ENCODE peak calls at places on chromosomes 16 and 17, in six cellular contexts. Q is iPS DF 6.9, L is endothelial cell of umbilical vein, W is brain microvascular endothelial cell, G is WERI-Rb-1, J is mammary epithelial cell. S is an unnamed sample.

GRCh38 chr17:79331492-79331891 is 256.9 kb downstream of the ENGASE start:
- DNase-seq in W (no peak), J (peak), Q (no peak), L (no peak), G (no peak), S (no peak)

GRCh38 chr16:77723108-77723514 is 797 bp downstream of the NUDT7 start:
- DNase-seq in J (peak), Q (no peak), L (peak), W (no peak), G (no peak), S (no peak)

GRCh38 chr16:68408967-68409366 is 39.3 kb downstream of the SMPD3 start:
- DNase-seq in Q (no peak), L (no peak), W (no peak), J (no peak), G (no peak), S (no peak)

GRCh38 chr17:65564793-65565192 is 3.3 kb upstream of the AXIN2 start:
- DNase-seq in W (no peak), G (peak), Q (no peak), J (no peak), L (no peak), S (no peak)

GRCh38 chr17:50903604-50904521 is 37.7 kb upstream of the TOB1 start:
- DNase-seq in L (no peak), Q (no peak), G (no peak), J (peak), W (no peak), S (no peak)

GRCh38 chr17:73891001-73891400 is 246.8 kb upstream of the SDK2 start:
- DNase-seq in W (no peak), G (no peak), L (no peak), Q (no peak), J (no peak), S (no peak)

GRCh38 chr17:66830451-66830850 is 4.5 kb upstream of the CACNG5 start:
- DNase-seq in G (peak), J (no peak), L (no peak), Q (no peak), W (no peak), S (no peak)

GRCh38 chr16:1678500-1679098 is 520 bp downstream of the JPT2 start:
- DNase-seq in G (peak), L (peak), W (peak), Q (no peak), J (peak), S (no peak)

GRCh38 chr17:5422505-5422904 is 2.5 kb downstream of the RPAIN start:
- DNase-seq in J (peak), W (peak), G (no peak), L (no peak), Q (no peak), S (no peak)

GRCh38 chr16:12565423-12565822 is 238.3 kb downstream of the CPPED1 start:
- DNase-seq in Q (no peak), J (no peak), G (no peak), W (no peak), L (no peak), S (no peak)

GRCh38 chr17:69375229-69375628 is 39.3 kb upstream of the MAP2K6 start:
- DNase-seq in L (no peak), Q (no peak), J (no peak), W (no peak), G (no peak), S (no peak)

GRCh38 chr16:52271088-52271487 is 275.9 kb downstream of the TOX3 start:
- DNase-seq in W (no peak), Q (no peak), G (no peak), J (no peak), L (no peak), S (no peak)

GRCh38 chr17:69473801-69474170 is 59.3 kb downstream of the MAP2K6 start:
- DNase-seq in Q (no peak), J (peak), G (no peak), W (no peak), L (no peak), S (no peak)

GRCh38 chr17:75610103-75610984 is 22.7 kb downstream of the MYO15B start:
- DNase-seq in L (no peak), Q (no peak), J (no peak), W (no peak), G (no peak), S (no peak)

GRCh38 chr17:66301864-66302741 is at the start of gene PRKCA:
- DNase-seq in L (peak), J (peak), Q (no peak), W (peak), G (peak), S (peak)

DNA sequence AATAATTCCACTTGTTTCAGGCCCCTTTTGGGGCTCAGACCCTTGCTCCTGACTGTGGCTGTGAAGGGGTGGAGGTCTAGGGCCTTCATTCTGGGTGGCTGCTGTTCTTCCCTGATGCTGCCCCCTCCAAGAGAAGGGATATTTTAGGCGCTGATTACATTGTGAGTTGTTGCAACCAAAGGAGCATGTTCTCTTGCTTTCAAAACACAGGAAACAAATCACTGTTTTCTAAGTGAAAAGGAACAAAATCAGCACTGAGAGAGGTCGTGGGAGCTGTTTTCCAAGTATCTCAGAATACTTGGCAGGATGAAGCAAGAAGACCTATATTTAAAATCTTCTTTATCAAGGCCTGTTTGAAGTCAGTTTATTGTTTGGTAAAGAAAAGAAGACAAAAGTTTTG is 25.3 kb upstream of the SEC14L1 start:
- DNase-seq in Q (no peak), W (no peak), L (peak), G (no peak), J (no peak), S (no peak)
- H3K27ac ChIP-seq in Q (no peak), W (no peak), L (peak), G (no peak), J (no peak), S (peak)

DNA sequence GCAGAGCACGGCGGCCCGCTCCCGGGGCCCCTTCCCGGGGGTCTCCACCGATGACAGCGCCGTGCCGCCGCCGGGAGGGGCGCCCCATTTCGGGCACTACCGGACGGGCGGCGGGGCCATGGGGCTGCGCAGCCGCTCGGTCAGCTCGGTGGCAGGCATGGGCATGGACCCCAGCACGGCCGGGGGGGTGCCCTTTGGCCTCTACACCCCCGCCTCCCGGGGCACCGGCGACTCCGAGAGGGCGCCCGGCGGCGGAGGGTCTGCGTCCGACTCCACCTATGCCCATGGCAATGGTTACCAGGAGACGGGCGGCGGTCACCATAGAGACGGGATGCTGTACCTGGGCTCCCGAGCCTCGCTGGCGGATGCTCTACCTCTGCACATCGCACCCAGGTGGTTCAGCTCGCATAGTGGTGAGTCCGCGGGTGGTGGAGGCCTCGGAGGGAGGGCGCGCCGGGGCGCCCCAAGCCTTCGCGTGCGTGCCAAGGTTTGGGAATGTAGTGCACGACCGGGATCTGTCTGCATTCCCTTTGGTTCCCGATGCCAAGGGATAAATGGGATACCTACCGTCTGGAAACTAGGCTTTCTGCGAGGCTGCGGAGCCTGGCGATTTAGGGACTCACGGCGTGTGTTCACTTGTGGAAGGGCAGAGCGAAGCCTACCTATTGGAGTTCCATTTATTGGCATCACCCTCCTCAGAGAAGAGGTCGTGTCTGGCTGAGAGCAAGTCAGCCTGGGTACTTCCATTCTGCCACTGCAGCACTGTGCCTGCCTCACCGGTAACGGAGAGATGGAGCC is 1.1 kb downstream of the ZNRF1 start:
- DNase-seq in L (peak), Q (no peak), G (peak), J (peak), W (no peak), S (peak)
- H3K27ac ChIP-seq in L (peak), Q (no peak), G (peak), J (peak), W (peak), S (peak)

GRCh38 chr17:27578718-27579085 is 52.3 kb upstream of the LGALS9 start:
- DNase-seq in W (no peak), L (no peak), Q (no peak), J (peak), G (no peak), S (no peak)
- H3K27ac ChIP-seq in W (peak), L (peak), Q (no peak), J (no peak), G (peak), S (no peak)

GRCh38 chr17:47376247-47376646 is 52.5 kb downstream of the EFCAB13 start:
- DNase-seq in L (no peak), Q (no peak), G (no peak), J (no peak), W (no peak), S (no peak)
- H3K27ac ChIP-seq in L (no peak), Q (no peak), G (no peak), J (no peak), W (no peak), S (no peak)